ENCODE peak calls at places on chromosomes 13 and 19, in ten cellular contexts. M is lower lobe of right lung, O is HepG2, W is psoas muscle, E is aorta, I is body of pancreas, F is heart right ventricle, Q is right lobe of liver, N is DND-41, K is upper lobe of left lung. S is an unnamed sample.

GRCh38 chr13:110402301-110403069 is 95.4 kb downstream of the COL4A2 start:
- ATAC-seq in M (no peak), O (no peak), W (no peak), E (no peak), I (no peak), F (no peak), Q (no peak), N (no peak), K (no peak), S (no peak)

GRCh38 chr13:29543230-29544215 is 52.0 kb downstream of the SLC7A1 start:
- ATAC-seq in M (no peak), O (peak), W (no peak), E (no peak), I (no peak), F (no peak), Q (no peak), N (peak), K (no peak), S (peak)

GRCh38 chr13:30120133-30120822 is 187.1 kb downstream of the KATNAL1 start:
- ATAC-seq in M (no peak), O (no peak), W (no peak), E (no peak), I (no peak), F (no peak), Q (no peak), N (peak), K (no peak), S (no peak)

GRCh38 chr13:97423300-97424045 is 10.5 kb upstream of the RAP2A start:
- ATAC-seq in M (no peak), O (no peak), W (no peak), E (no peak), I (peak), F (peak), Q (no peak), N (no peak), K (no peak), S (no peak)

GRCh38 chr13:104014803-104015645 is 948.8 kb upstream of the SLC10A2 start:
- ATAC-seq in M (no peak), O (no peak), W (peak), E (no peak), I (no peak), F (no peak), Q (no peak), N (no peak), K (no peak), S (no peak)

GRCh38 chr19:21513651-21514050 is 8.2 kb downstream of the ZNF429 start:
- ATAC-seq in M (no peak), O (no peak), W (no peak), E (no peak), I (no peak), F (no peak), Q (no peak), N (no peak), K (no peak), S (no peak)

GRCh38 chr13:53001444-53001843 is 27.2 kb upstream of the OLFM4 start:
- ATAC-seq in M (no peak), O (no peak), W (no peak), E (no peak), I (no peak), F (no peak), Q (no peak), N (no peak), K (no peak), S (no peak)

GRCh38 chr13:106095919-106096318 is 439.5 kb downstream of the EFNB2 start:
- ATAC-seq in M (no peak), O (no peak), W (no peak), E (no peak), I (no peak), F (no peak), Q (no peak), N (no peak), K (no peak), S (no peak)

GRCh38 chr19:55528030-55528801 is 8.7 kb downstream of the SBK2 start:
- ATAC-seq in M (no peak), O (peak), W (no peak), E (no peak), I (no peak), F (no peak), Q (no peak), N (no peak), K (no peak), S (no peak)

GRCh38 chr13:113033498-113033897 is 64.5 kb downstream of the MCF2L start:
- ATAC-seq in M (no peak), O (no peak), W (no peak), E (no peak), I (no peak), F (no peak), Q (no peak), N (no peak), K (no peak), S (no peak)

GRCh38 chr19:47619763-47620162 is 10.8 kb downstream of the BICRA start:
- ATAC-seq in M (no peak), O (peak), W (peak), E (no peak), I (no peak), F (no peak), Q (peak), N (no peak), K (no peak), S (no peak)

GRCh38 chr13:110712849-110713641 is 455 bp upstream of the ING1 start:
- ATAC-seq in M (peak), O (peak), W (peak), E (peak), I (peak), F (peak), Q (peak), N (peak), K (peak), S (peak)

GRCh38 chr13:106455190-106455589 is 80.3 kb downstream of the EFNB2 start:
- ATAC-seq in M (no peak), O (no peak), W (no peak), E (peak), I (no peak), F (no peak), Q (no peak), N (no peak), K (no peak), S (no peak)

GRCh38 chr13:50107205-50107604 is 92.0 kb downstream of the KCNRG start:
- ATAC-seq in M (no peak), O (no peak), W (no peak), E (no peak), I (no peak), F (no peak), Q (no peak), N (no peak), K (no peak), S (no peak)

GRCh38 chr13:50101590-50101989 is 86.3 kb downstream of the KCNRG start:
- ATAC-seq in M (no peak), O (no peak), W (no peak), E (no peak), I (no peak), F (no peak), Q (no peak), N (no peak), K (no peak), S (no peak)

GRCh38 chr13:50104493-50104892 is 89.2 kb downstream of the KCNRG start:
- ATAC-seq in M (no peak), O (no peak), W (no peak), E (no peak), I (no peak), F (no peak), Q (no peak), N (no peak), K (no peak), S (no peak)

GRCh38 chr13:50106559-50106958 is 91.3 kb downstream of the KCNRG start:
- ATAC-seq in M (no peak), O (no peak), W (no peak), E (no peak), I (no peak), F (no peak), Q (no peak), N (peak), K (no peak), S (no peak)
- H3K4me3 ChIP-seq in M (no peak), O (no peak), W (no peak), E (no peak), I (no peak), F (no peak), Q (no peak), N (no peak), K (no peak), S (no peak)

DNA sequence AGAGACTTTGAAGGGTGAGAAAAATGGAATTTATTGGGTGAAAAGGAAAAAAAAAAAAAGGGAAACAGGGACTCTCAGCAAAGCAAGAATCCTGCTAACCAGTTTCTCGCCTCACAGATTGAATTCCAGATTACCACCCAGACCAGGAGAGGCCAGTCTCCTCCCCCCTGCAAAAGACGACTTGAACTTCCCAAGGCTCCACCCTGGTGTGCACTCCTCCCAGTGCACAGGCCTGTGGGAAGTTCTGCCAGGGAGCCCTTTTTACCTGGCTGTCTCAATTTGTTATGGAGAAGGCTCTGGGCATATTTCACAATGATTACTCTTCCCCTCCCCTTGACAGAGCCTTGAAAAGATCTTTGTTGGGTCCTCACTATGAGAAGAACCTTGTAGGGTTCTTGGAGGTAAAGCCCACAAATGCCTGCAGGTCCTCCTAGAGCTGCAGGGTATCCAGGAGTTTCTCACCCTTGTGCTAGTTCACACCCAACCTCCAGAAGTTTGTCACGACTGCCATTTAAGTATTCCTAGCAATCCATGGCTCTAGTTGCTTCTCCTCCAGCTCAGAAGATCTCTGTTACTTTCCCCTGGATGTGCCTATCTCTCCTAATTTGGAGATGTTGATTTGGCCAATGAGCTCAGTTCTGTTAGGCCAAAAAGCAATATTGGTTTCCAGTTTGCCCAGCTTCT is 229.8 kb upstream of the TMTC4 start:
- ATAC-seq in M (no peak), O (no peak), W (no peak), E (no peak), I (no peak), F (no peak), Q (no peak), N (no peak), K (no peak), S (no peak)
- H3K27ac ChIP-seq in M (no peak), O (no peak), W (no peak), E (no peak), I (no peak), F (no peak), Q (no peak), N (no peak), K (no peak), S (no peak)

GRCh38 chr13:24875566-24875965 is 111.6 kb downstream of the RNF17 start:
- ATAC-seq in M (no peak), O (no peak), W (no peak), E (no peak), I (no peak), F (no peak), Q (no peak), N (no peak), K (no peak), S (no peak)

GRCh38 chr13:24882665-24883064 is 118.7 kb downstream of the RNF17 start:
- ATAC-seq in M (no peak), O (no peak), W (no peak), E (no peak), I (no peak), F (no peak), Q (no peak), N (no peak), K (no peak), S (no peak)

GRCh38 chr13:24877531-24877930 is 113.6 kb downstream of the RNF17 start:
- ATAC-seq in M (no peak), O (no peak), W (no peak), E (no peak), I (no peak), F (no peak), Q (no peak), N (no peak), K (no peak), S (no peak)

DNA sequence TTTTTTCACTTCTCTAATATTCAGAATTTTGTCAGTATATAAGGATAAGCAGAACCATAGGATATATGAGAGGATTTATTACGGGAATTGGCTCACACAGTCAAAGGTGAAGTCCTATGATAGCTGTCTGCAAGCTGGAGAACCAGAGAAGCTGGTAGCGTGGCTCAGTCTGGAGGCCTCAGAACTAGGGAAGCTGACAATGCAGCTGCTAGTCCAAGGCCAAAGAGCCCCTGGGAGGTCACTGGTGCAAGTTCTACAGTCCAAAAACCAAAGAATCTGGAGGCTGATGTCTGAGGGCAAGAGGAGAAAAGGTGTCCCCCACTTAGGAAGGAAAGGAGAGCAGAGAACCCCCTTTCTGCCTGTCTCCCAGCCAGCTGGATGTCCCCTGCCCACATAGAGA is 114.4 kb downstream of the RNF17 start:
- ATAC-seq in M (no peak), O (peak), W (no peak), E (no peak), I (no peak), F (no peak), Q (no peak), N (no peak), K (no peak), S (no peak)
- H3K4me3 ChIP-seq in M (no peak), O (no peak), W (no peak), E (no peak), I (no peak), F (no peak), Q (no peak), N (no peak), K (no peak), S (no peak)

GRCh38 chr13:51318876-51319275 is 20.6 kb upstream of the SERPINE3 start:
- ATAC-seq in M (no peak), O (no peak), W (no peak), E (no peak), I (no peak), F (no peak), Q (no peak), N (no peak), K (no peak), S (no peak)

GRCh38 chr13:51315658-51316057 is 23.8 kb upstream of the SERPINE3 start:
- ATAC-seq in M (no peak), O (no peak), W (no peak), E (no peak), I (no peak), F (no peak), Q (no peak), N (no peak), K (no peak), S (no peak)

GRCh38 chr13:51313619-51314018 is 25.9 kb upstream of the SERPINE3 start:
- ATAC-seq in M (no peak), O (no peak), W (no peak), E (no peak), I (no peak), F (peak), Q (no peak), N (no peak), K (no peak), S (no peak)

GRCh38 chr13:51318015-51318414 is 21.5 kb upstream of the SERPINE3 start:
- ATAC-seq in M (no peak), O (no peak), W (no peak), E (no peak), I (no peak), F (no peak), Q (no peak), N (no peak), K (no peak), S (no peak)

DNA sequence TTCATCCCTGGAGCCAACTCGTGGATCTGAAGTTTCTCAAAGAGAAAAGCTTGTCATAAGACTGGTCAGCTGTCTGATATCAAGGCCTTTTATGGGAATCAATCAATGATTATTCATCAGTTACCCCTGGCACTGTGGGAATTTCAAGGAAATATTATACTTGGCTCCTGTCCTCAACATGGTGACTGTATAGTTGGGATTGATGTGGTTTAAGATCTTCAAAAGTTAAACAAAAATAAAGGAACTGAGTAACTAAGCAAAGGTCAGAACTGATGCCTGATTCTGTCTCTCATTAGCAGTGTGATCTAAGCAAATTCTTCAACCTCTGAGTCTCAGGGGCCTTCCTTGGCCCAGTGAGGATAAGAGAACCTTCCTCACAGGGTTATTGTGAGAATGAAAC is 22.2 kb upstream of the SERPINE3 start:
- ATAC-seq in M (no peak), O (no peak), W (no peak), E (no peak), I (no peak), F (no peak), Q (no peak), N (no peak), K (no peak), S (no peak)
- H3K27ac ChIP-seq in M (no peak), O (no peak), W (no peak), E (no peak), I (no peak), F (no peak), Q (no peak), N (no peak), K (no peak), S (no peak)

DNA sequence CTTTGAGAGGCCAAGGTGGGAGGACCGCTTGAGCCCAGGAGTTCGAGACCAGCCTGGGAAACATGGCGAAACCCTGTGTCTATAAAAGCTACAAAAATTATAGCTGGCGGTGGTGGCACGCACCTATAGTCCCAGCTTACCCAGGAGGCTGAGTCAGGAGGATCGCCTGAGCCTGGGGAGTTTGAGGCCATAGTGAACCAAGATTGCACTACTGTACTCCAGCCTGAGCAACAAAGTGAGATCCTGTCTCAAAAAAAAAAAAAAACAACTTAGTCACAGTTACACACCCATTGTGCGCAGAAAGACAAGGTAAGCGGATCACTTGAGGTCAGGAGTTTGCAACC is 728 bp upstream of the DENND1C start:
- ATAC-seq in M (no peak), O (no peak), W (no peak), E (no peak), I (no peak), F (no peak), Q (no peak), N (no peak), K (no peak), S (no peak)
- H3K4me3 ChIP-seq in M (no peak), O (no peak), W (no peak), E (no peak), I (no peak), F (no peak), Q (no peak), N (peak), K (peak), S (no peak)

GRCh38 chr19:17754634-17755532 is 3.6 kb downstream of the FCHO1 start:
- ATAC-seq in M (no peak), O (no peak), W (no peak), E (no peak), I (no peak), F (no peak), Q (no peak), N (no peak), K (no peak), S (no peak)
- H3K27ac ChIP-seq in M (no peak), O (no peak), W (no peak), E (no peak), I (peak), F (no peak), Q (no peak), N (peak), K (no peak), S (no peak)

GRCh38 chr19:18931316-18932162 is 9.5 kb downstream of the HOMER3 start:
- ATAC-seq in M (no peak), O (peak), W (no peak), E (peak), I (no peak), F (no peak), Q (no peak), N (no peak), K (no peak), S (no peak)
- H3K4me3 ChIP-seq in M (no peak), O (no peak), W (no peak), E (no peak), I (no peak), F (no peak), Q (no peak), N (no peak), K (peak), S (peak)

DNA sequence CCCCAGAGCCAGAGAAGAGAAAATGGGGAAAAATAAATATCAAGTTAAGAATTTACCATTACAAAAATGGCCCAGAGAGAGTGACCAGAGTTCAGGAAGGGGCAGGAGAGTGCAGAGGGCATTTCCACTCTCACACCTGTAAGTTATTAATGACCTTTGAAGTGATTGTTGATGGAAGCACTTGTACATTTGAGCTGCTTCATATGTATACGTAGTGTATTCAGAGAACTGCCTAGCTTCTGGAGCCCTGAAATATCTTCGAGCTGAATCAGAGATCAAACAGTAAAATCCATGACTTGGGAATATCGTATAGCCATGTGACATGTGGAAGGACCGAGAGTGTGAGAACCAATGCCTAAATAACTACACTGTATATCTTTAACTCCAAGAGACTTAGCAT is 49.2 kb upstream of the PCCA start:
- ATAC-seq in M (no peak), O (peak), W (no peak), E (no peak), I (no peak), F (no peak), Q (peak), N (no peak), K (no peak), S (no peak)
- H3K27ac ChIP-seq in M (no peak), O (peak), W (no peak), E (no peak), I (no peak), F (no peak), Q (peak), N (no peak), K (no peak), S (no peak)

S was measured in gastroesophageal sphincter.